ENCODE peak calls at places on chromosomes 11 and 22, in five cellular contexts. D is fibroblast of mammary gland, Z is GM23248, M is AML-193, K is HTR-8/SVneo. P is an unnamed sample.

GRCh38 chr22:45435544-45436139 is 22.1 kb downstream of the RIBC2 start:
- DNase-seq in D (peak), Z (peak), M (peak), K (peak), P (peak)

GRCh38 chr11:119673389-119674336 is 55.3 kb downstream of the NECTIN1 start:
- DNase-seq in D (no peak), Z (no peak), M (peak), K (no peak), P (no peak)

GRCh38 chr22:50157976-50158375 is 12.6 kb upstream of the PANX2 start:
- DNase-seq in D (no peak), Z (no peak), M (no peak), K (no peak), P (no peak)

GRCh38 chr11:27722117-27722844 is 22.0 kb upstream of the BDNF start:
- DNase-seq in D (peak), Z (peak), M (no peak), K (peak), P (peak)

GRCh38 chr11:120785576-120785975 is 238.3 kb upstream of the TBCEL start:
- DNase-seq in D (no peak), Z (no peak), M (no peak), K (no peak), P (no peak)

GRCh38 chr11:128757235-128757711 is 63.4 kb downstream of the FLI1 start:
- DNase-seq in D (peak), Z (peak), M (peak), K (peak), P (no peak)

GRCh38 chr11:83656931-83657330 is 370.8 kb upstream of the CCDC90B start:
- DNase-seq in D (no peak), Z (no peak), M (no peak), K (no peak), P (no peak)

GRCh38 chr22:38228873-38229740 is 27.3 kb downstream of the MAFF start:
- DNase-seq in D (peak), Z (peak), M (no peak), K (peak), P (peak)

GRCh38 chr22:50710886-50711285 is 27.1 kb upstream of the ACR start:
- DNase-seq in D (no peak), Z (no peak), M (no peak), K (no peak), P (no peak)

GRCh38 chr11:17230867-17231851 is 23.4 kb upstream of the PIK3C2A start:
- DNase-seq in D (no peak), Z (no peak), M (peak), K (no peak), P (no peak)

GRCh38 chr11:19216021-19216420 is 14.2 kb upstream of the CSRP3 start:
- DNase-seq in D (no peak), Z (no peak), M (no peak), K (no peak), P (no peak)

GRCh38 chr11:114076974-114077373 is 17.5 kb downstream of the ZBTB16 start:
- DNase-seq in D (no peak), Z (no peak), M (no peak), K (no peak), P (peak)

GRCh38 chr11:70303070-70303469 is 32.6 kb downstream of the PPFIA1 start:
- DNase-seq in D (peak), Z (peak), M (no peak), K (no peak), P (peak)

GRCh38 chr11:62671604-62672528 is at the start of the genes LBHD1 and UQCC3:
- DNase-seq in D (peak), Z (peak), M (peak), K (peak), P (peak)

GRCh38 chr11:120169981-120170698 is 32.2 kb upstream of the TRIM29 start:
- DNase-seq in D (no peak), Z (no peak), M (no peak), K (no peak), P (no peak)

GRCh38 chr22:46761539-46762237 is 762 bp upstream of the TBC1D22A start:
- DNase-seq in D (no peak), Z (no peak), M (no peak), K (no peak), P (no peak)

GRCh38 chr11:69265911-69266510 is 27.9 kb upstream of the MYEOV start:
- DNase-seq in D (no peak), Z (no peak), M (no peak), K (no peak), P (no peak)

GRCh38 chr11:11972148-11972547 is 36.3 kb downstream of the DKK3 start:
- DNase-seq in D (no peak), Z (no peak), M (no peak), K (no peak), P (no peak)

GRCh38 chr11:61949169-61950034 is 749 bp upstream of the BEST1 start:
- DNase-seq in D (peak), Z (peak), M (no peak), K (peak), P (peak)

GRCh38 chr11:79062814-79063762 is 377.7 kb downstream of the TENM4 start:
- DNase-seq in D (peak), Z (peak), M (no peak), K (peak), P (no peak)

GRCh38 chr11:46896719-46897406 is 21.5 kb downstream of the LRP4 start:
- DNase-seq in D (peak), Z (peak), M (peak), K (peak), P (peak)

GRCh38 chr11:71133946-71134345 is 118.4 kb downstream of the SHANK2 start:
- DNase-seq in D (no peak), Z (no peak), M (no peak), K (no peak), P (no peak)

GRCh38 chr11:70596091-70596490 is 197.8 kb downstream of the CTTN start:
- DNase-seq in D (no peak), Z (no peak), M (no peak), K (no peak), P (no peak)

GRCh38 chr11:287821-288327 is 1.1 kb upstream of the PGGHG start:
- DNase-seq in D (no peak), Z (no peak), M (peak), K (no peak), P (no peak)

GRCh38 chr22:50270302-50271010 is at the start of gene MAPK11:
- DNase-seq in D (peak), Z (peak), M (peak), K (no peak), P (peak)

GRCh38 chr11:34255101-34255500 is 102.7 kb downstream of the ABTB2 start:
- DNase-seq in D (no peak), Z (no peak), M (no peak), K (no peak), P (no peak)

GRCh38 chr11:46064221-46064620 is 57.0 kb downstream of the PHF21A start:
- DNase-seq in D (peak), Z (peak), M (no peak), K (no peak), P (peak)

GRCh38 chr11:96388891-96389603 is 665 bp downstream of the CCDC82 start:
- DNase-seq in D (peak), Z (peak), M (no peak), K (peak), P (peak)

GRCh38 chr22:17781319-17782031 is 7.2 kb upstream of the BID start:
- DNase-seq in D (peak), Z (peak), M (peak), K (peak), P (peak)

GRCh38 chr22:32622004-32622761 is 147.6 kb downstream of the FBXO7 start:
- DNase-seq in D (peak), Z (peak), M (no peak), K (peak), P (peak)

GRCh38 chr11:10487002-10487647 is 32.1 kb downstream of the AMPD3 start:
- DNase-seq in D (no peak), Z (no peak), M (no peak), K (no peak), P (no peak)

GRCh38 chr11:791658-792534 is 2.0 kb upstream of the CEND1 start:
- DNase-seq in D (no peak), Z (no peak), M (no peak), K (no peak), P (no peak)

GRCh38 chr11:33949201-33949913 is 57.5 kb upstream of the LMO2 start:
- DNase-seq in D (no peak), Z (no peak), M (no peak), K (no peak), P (no peak)